ENCODE peak calls at places on chromosome X, in five cellular contexts. I is GM23248, J is ovary, W is left ventricle myocardium inferior, R is breast epithelium. T is an unnamed sample. For H3K4me1, the result is how much of the 10 kb centered on the place peaks cover.

GRCh38 chrX:55598333-55598732 is 24.9 kb upstream of the FOXR2 start:
- DNase-seq in I (no peak), J (no peak), W (no peak), R (no peak), T (no peak)

GRCh38 chrX:74521961-74522833 is 92.2 kb downstream of the RLIM start:
- DNase-seq in I (peak), J (peak), W (peak), R (no peak), T (no peak)

GRCh38 chrX:118727686-118728339 is 407 bp downstream of the IL13RA1 start:
- DNase-seq in I (peak), J (peak), W (peak), R (no peak), T (peak)

GRCh38 chrX:45903781-45904201 is 641.4 kb downstream of the ZNF674 start:
- DNase-seq in I (no peak), J (no peak), W (no peak), R (no peak), T (no peak)

GRCh38 chrX:48972214-48973164 is 845 bp upstream of the KCND1 start:
- DNase-seq in I (peak), J (no peak), W (no peak), R (no peak), T (no peak)

GRCh38 chrX:151982217-151982616 is 7.7 kb upstream of the GABRE start:
- DNase-seq in I (peak), J (no peak), W (no peak), R (no peak), T (no peak)

GRCh38 chrX:68511255-68511654 is 12.4 kb downstream of the YIPF6 start:
- DNase-seq in I (peak), J (no peak), W (no peak), R (no peak), T (no peak)

GRCh38 chrX:140431521-140431920 is 73.3 kb downstream of the SOX3 start:
- DNase-seq in I (peak), J (no peak), W (no peak), R (no peak), T (no peak)

DNA sequence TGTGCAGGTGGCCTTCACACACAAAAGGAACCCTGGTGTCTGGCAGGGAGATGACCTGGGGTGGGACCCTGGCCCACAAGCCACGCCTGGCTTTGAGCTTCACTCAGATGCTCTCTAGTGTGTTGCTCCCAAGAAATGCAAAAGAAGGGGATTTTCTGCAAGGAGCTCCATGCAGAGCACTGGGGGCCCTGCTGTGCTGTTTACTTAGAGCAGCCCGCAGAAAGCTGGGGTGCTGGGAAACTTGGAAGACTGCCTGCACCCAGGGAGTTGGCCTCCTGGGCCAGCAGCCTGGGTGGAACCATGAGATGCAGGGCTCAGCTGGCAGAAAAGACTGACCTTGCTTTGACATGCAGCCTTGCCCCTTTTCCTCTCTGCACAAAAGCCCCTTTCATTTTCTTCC is 613.1 kb downstream of the BCOR start:
- DNase-seq in I (no peak), J (no peak), W (no peak), R (no peak), T (no peak)
- H3K27ac ChIP-seq in I (no peak), J (no peak), W (no peak), R (no peak), T (no peak)

GRCh38 chrX:6015423-6015822 is 213.2 kb downstream of the NLGN4X start:
- DNase-seq in I (no peak), J (no peak), W (no peak), R (no peak), T (no peak)
- H3K4me3 ChIP-seq in I (no peak), J (no peak), W (no peak), R (no peak), T (no peak)

GRCh38 chrX:133652185-133652584 is 236.9 kb upstream of the GPC4 start:
- DNase-seq in I (no peak), J (no peak), W (no peak), R (no peak), T (no peak)
- H3K4me1 ChIP-seq in I (under half), J (under half), W (under half), R (under half), T (under half)

DNA sequence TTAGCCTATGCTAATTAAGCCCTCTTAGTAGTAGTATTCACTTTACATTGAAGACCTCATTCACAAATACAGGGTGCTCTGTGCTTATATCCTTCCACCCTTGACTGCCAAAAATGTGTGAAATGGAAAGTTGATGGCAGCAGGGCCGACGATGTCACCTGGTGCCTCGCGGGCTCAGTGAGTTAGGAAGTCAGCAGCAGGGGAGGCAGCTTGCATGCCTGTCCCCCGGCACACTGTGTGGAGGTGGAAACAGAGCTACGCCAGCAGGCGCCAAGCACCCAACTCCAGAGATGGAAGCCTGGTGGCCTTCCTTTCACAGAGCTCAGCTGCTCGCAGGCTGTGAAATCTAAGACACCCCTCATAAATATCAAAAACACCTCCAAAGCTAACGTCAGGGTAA is 8.4 kb downstream of the MSL3 start:
- DNase-seq in I (no peak), J (no peak), W (no peak), R (no peak), T (no peak)
- H3K27ac ChIP-seq in I (no peak), J (no peak), W (no peak), R (no peak), T (no peak)

DNA sequence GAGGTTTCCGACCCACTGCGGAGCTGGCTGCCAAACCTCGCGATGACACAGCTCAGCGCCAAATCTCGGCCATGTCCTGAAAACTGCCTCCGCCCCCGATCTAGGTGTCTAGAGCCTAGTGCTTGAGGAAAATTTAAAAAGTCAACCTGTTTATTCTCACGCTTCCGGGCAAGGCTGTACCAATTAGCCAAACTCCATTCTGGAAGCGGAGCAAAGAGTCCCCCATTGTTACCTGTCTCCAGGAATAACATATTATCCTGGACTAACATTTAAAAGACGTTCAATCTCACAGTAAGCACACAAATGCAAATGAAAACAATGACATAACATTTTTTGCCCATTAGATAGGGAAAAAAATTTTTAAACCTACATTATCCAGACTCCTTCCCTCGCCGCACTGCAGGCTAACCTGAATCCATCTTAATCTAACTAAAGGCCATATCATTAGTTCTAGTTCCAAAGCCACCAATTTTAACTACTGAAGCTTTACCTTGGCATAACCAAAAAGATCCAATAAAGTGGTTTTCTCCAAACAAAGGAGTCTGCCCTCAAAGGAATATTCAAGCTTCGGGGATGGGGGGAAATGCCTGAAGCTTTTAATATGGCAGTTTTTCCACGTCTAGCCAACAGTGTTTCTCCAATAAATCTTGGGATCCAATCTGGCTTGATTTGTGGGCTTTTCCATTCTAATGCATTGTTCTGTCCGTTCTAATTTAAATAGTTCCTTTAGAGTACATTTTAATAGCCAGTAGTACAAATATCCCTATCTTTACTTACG is 1.9 kb downstream of the HUWE1 start:
- DNase-seq in I (peak), J (no peak), W (no peak), R (no peak), T (peak)
- H3K4me3 ChIP-seq in I (peak), J (peak), W (peak), R (peak), T (peak)

GRCh38 chrX:41119803-41120202 is 34.6 kb downstream of the USP9X start:
- DNase-seq in I (no peak), J (no peak), W (no peak), R (no peak), T (no peak)

GRCh38 chrX:41121766-41122165 is 36.5 kb downstream of the USP9X start:
- DNase-seq in I (no peak), J (no peak), W (no peak), R (no peak), T (no peak)

GRCh38 chrX:41122664-41123257 is 37.5 kb downstream of the USP9X start:
- DNase-seq in I (no peak), J (no peak), W (no peak), R (no peak), T (no peak)

GRCh38 chrX:41116948-41117347 is 31.7 kb downstream of the USP9X start:
- DNase-seq in I (no peak), J (no peak), W (no peak), R (no peak), T (no peak)

DNA sequence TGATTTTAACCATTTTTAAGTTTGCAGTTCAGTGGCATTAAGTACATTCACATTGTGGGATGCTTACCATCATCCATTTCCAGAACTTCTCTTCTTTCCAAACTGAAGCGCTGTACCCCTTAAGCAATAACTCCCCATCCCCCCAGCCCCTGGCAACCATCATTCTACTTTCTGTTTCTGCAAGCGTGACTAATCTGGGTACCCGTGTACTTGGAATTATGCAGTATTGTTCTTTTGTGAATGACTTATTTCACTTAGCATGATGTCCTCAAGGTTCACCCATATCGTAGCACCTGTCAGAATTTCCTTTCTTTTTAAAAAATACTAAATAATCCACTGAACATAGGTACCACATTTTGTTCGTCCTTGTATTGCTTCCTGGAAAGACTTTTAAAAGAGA is 32.9 kb downstream of the USP9X start:
- DNase-seq in I (no peak), J (no peak), W (no peak), R (no peak), T (no peak)
- H3K4me1 ChIP-seq in I (under half), J (under half), W (half or more), R (under half), T (under half)

GRCh38 chrX:150968862-150969720 is 14.0 kb upstream of the HMGB3 start:
- DNase-seq in I (no peak), J (no peak), W (no peak), R (no peak), T (no peak)
- H3K27ac ChIP-seq in I (no peak), J (no peak), W (no peak), R (no peak), T (no peak)

GRCh38 chrX:2697306-2697705 is 6.2 kb downstream of the CD99 start:
- DNase-seq in I (peak), J (no peak), W (no peak), R (no peak), T (no peak)

GRCh38 chrX:2699959-2700358 is 8.9 kb downstream of the CD99 start:
- DNase-seq in I (no peak), J (no peak), W (no peak), R (no peak), T (no peak)

GRCh38 chrX:2697741-2698294 is 6.7 kb downstream of the CD99 start:
- DNase-seq in I (no peak), J (no peak), W (no peak), R (no peak), T (no peak)

GRCh38 chrX:2696698-2697215 is 5.7 kb downstream of the CD99 start:
- DNase-seq in I (peak), J (no peak), W (no peak), R (no peak), T (no peak)

DNA sequence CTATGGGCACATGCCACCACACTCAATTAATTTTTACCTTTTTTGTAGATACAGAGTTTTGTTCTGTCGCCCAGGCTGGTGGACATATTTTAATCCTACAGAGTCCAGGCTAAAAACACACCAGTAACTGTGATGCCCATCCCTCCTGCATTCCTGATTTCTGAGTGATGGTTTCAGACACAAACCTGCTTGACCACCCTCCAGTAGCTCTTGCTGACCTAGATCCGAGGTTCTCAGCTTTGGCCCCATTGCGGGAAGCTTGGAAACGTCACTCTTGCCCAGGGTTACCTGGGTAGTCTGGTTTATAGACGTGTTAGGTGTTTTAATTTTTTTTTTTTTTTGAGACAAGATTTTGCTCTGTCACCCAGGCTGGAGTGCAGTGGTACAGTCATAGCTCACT is 7.5 kb downstream of the CD99 start:
- DNase-seq in I (no peak), J (no peak), W (no peak), R (no peak), T (no peak)
- H3K4me3 ChIP-seq in I (no peak), J (no peak), W (no peak), R (no peak), T (no peak)

T was measured in left lung.